ENCODE peak calls at places on chromosomes 12 and 14, in six cellular contexts. R, A, U, T, X and I are unnamed samples. For H3K36me3, the result is how much of the 10 kb centered on the place peaks cover.

GRCh38 chr12:43208627-43209026 is 343.4 kb downstream of the ADAMTS20 start:
- DNase-seq in R (no peak), A (no peak), U (no peak), T (no peak), X (no peak), I (no peak)

GRCh38 chr14:76129851-76130576 is 21.7 kb upstream of the GPATCH2L start:
- DNase-seq in R (no peak), A (no peak), U (no peak), T (no peak), X (no peak), I (no peak)

GRCh38 chr14:49895480-49895879 is 2.6 kb downstream of the ARF6 start:
- DNase-seq in R (no peak), A (no peak), U (no peak), T (no peak), X (no peak), I (no peak)

GRCh38 chr14:74362361-74362915 is 14.2 kb downstream of the VRTN start:
- DNase-seq in R (peak), A (peak), U (peak), T (peak), X (peak), I (peak)

GRCh38 chr14:88688386-88688785 is 104.4 kb downstream of the EML5 start:
- DNase-seq in R (no peak), A (no peak), U (no peak), T (no peak), X (no peak), I (no peak)

GRCh38 chr12:97561321-97562230 is 99.0 kb downstream of the RMST start:
- DNase-seq in R (no peak), A (no peak), U (no peak), T (no peak), X (no peak), I (no peak)

GRCh38 chr12:68963456-68963859 is 30.5 kb upstream of the CPM start:
- DNase-seq in R (no peak), A (no peak), U (no peak), T (no peak), X (no peak), I (no peak)

GRCh38 chr14:48731260-48731659 is 854.9 kb downstream of the RPS29 start:
- DNase-seq in R (no peak), A (no peak), U (no peak), T (no peak), X (no peak), I (no peak)

GRCh38 chr12:24499151-24500146 is 449.5 kb downstream of the BCAT1 start:
- DNase-seq in R (no peak), A (no peak), U (no peak), T (no peak), X (no peak), I (no peak)

GRCh38 chr12:4690760-4691159 is 29.4 kb upstream of the GALNT8 start:
- DNase-seq in R (no peak), A (no peak), U (no peak), T (no peak), X (no peak), I (no peak)

GRCh38 chr12:4679711-4680110 is 30.8 kb downstream of the NDUFA9 start:
- DNase-seq in R (no peak), A (no peak), U (no peak), T (no peak), X (no peak), I (no peak)

GRCh38 chr12:4681732-4682131 is 32.8 kb downstream of the NDUFA9 start:
- DNase-seq in R (no peak), A (no peak), U (no peak), T (no peak), X (no peak), I (no peak)

DNA sequence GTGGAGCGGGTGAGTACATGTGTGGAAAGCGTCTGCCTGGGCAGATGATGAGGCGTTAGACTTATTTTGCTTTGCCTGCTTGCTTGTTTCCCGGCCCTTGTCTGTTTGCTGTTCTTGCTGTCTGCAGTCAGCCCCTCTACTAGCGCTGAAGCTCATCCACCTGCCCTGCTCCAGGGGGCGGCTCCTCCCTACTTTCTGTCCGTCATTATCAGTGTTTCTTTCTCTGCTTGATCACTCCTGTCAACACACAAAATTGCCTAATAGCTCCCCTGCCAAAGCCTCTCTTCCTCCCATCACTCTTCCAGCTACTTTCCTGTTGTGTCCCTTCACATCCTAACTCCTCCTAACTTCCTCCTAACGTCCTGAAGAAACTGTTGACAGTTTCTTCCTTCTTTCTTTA is 34.9 kb upstream of the GALNT8 start:
- DNase-seq in R (no peak), A (no peak), U (no peak), T (no peak), X (no peak), I (no peak)
- H3K36me3 ChIP-seq in R (under half), A (half or more), U (under half), T (half or more), X (half or more), I (under half)

GRCh38 chr14:68924392-68925158 is 54.5 kb downstream of the ACTN1 start:
- DNase-seq in R (no peak), A (no peak), U (peak), T (no peak), X (no peak), I (no peak)
- TF ChIP-seq POLR2AphosphoS5 in R (no peak), A (peak), U (peak), T (no peak), X (peak), I (no peak)

GRCh38 chr12:3015356-3015755 is 56.2 kb downstream of the TEAD4 start:
- DNase-seq in R (no peak), A (no peak), U (no peak), T (no peak), X (no peak), I (no peak)
- H3K4me3 ChIP-seq in R (no peak), A (no peak), U (no peak), T (no peak), X (no peak), I (no peak)

DNA sequence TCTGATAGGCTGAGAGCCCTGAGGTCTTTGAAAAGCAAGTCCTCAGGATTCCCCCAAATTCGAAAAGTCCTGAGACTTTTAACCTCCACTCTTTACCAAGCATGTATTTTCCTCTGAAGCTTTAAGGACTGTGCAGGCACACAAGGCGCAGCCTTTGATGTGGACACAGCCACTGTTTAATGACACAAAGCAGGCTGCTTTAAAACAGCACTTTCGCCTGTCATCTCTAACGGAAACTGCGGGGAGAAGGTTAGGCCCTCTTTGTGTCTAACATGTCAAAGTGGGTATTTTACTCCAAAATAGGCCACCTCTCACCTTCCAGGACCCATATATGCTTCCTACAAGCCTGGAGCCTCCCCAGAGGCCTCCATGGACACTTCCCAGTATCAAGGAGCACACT is 159.2 kb downstream of the GCH1 start:
- DNase-seq in R (no peak), A (no peak), U (no peak), T (no peak), X (no peak), I (no peak)
- H3K36me3 ChIP-seq in R (under half), A (under half), U (under half), T (under half), X (under half), I (under half)

GRCh38 chr12:3743803-3744202 is 9.1 kb downstream of the CRACR2A start:
- DNase-seq in R (peak), A (no peak), U (no peak), T (no peak), X (no peak), I (no peak)

GRCh38 chr12:3740840-3741239 is 12.1 kb downstream of the CRACR2A start:
- DNase-seq in R (no peak), A (no peak), U (no peak), T (no peak), X (no peak), I (no peak)

GRCh38 chr12:3745152-3745551 is 7.8 kb downstream of the CRACR2A start:
- DNase-seq in R (no peak), A (no peak), U (no peak), T (no peak), X (no peak), I (no peak)

GRCh38 chr12:3744216-3744883 is 8.6 kb downstream of the CRACR2A start:
- DNase-seq in R (no peak), A (no peak), U (no peak), T (no peak), X (no peak), I (no peak)

DNA sequence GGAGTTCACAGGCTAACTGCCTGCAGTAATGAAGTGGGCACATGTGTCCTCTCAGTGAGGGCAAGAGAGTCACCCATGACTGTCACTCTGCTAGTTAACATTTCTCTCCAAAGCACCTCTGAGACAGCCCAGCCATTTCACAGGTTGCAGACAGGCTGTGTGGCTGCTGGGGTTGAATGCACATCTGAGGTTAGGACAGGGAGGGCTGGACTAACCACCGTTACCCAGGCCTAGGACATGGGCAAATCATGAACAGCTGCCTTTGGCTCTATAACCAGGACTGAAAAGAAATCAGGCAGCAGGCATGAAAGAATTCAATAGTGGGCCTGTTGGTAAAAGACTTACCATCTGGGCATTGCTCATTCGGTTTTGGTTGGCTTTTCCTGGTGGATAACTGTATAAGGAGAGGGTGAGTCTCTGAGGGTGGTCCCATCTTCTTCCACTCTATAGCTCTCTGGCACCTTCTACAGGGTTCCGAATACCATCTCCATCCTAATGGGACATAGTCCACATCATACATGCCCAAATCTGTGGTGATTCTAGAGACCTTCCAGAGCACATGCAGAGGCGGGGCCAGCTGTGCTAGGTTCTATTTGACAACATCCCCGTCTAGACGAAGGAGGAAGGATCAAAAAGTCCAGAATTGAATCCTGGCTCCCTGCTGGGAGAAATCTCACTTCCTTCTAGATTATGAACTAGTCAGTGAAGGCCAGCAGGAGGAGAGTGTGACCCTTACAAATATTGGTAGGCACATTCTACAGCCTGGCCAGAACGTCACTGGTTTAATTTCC is 10.8 kb downstream of the CRACR2A start:
- DNase-seq in R (no peak), A (no peak), U (no peak), T (no peak), X (no peak), I (no peak)
- TF ChIP-seq POLR2AphosphoS5 in R (no peak), A (no peak), U (no peak), T (no peak), X (no peak), I (no peak)

DNA sequence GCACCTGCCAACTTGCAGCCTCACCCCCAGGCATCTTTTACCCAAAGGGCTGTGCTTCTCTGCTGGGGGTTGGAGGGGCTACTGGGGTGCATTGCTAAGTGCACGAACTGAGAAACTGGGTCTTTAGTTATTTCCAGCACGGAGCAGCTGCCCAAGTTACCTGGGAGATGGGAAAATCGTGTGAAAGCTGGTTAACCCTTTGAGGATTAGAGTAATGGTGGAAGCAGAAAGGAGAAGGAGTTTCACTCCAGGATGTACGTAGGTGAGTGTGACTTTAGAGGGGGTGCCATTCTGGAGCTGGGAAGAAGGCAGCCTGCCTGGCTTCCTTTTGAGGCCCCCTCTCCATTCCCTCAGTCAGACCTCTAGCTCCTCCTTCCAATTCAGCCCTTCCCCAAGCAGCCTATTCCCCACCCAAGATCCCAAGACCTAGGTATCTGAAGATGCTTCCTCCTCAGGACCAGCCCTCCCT is 1.0 kb upstream of the ADCY6 start:
- DNase-seq in R (no peak), A (no peak), U (no peak), T (no peak), X (no peak), I (no peak)
- H3K4me3 ChIP-seq in R (no peak), A (peak), U (peak), T (no peak), X (peak), I (peak)